ENCODE peak calls at places on chromosome 1, in five cellular contexts. P is GM10248; T is ascending aorta; B is endothelial cell; R is CD4-positive, alpha-beta T cell. J is an unnamed sample.

GRCh38 chr1:209607102-209607794 is 23.7 kb downstream of the CAMK1G start:
- DNase-seq in T (no peak), P (peak; percentile 74), R (no peak), B (no peak), J (no peak)

GRCh38 chr1:218898921-218899320 is 274.8 kb upstream of the LYPLAL1 start:
- DNase-seq in T (no peak), P (no peak), B (no peak), R (no peak), J (no peak)

GRCh38 chr1:154190550-154190949 is 1.4 kb downstream of the TPM3 start:
- DNase-seq in P (no peak), B (no peak), R (no peak), T (no peak), J (no peak)

GRCh38 chr1:101238681-101239094 is 1.9 kb downstream of the S1PR1 start:
- DNase-seq in B (peak; percentile 89), T (peak; percentile 95), P (peak; percentile 75), R (peak; percentile 86), J (peak; percentile 91)

GRCh38 chr1:10196991-10197390 is 13.4 kb upstream of the KIF1B start:
- DNase-seq in R (no peak), T (no peak), B (no peak), P (no peak), J (no peak)

GRCh38 chr1:17027900-17028299 is 16.2 kb upstream of the ATP13A2 start:
- DNase-seq in T (no peak), P (no peak), R (no peak), B (no peak), J (no peak)

GRCh38 chr1:218665216-218665615 is 320.1 kb downstream of the TGFB2 start:
- DNase-seq in R (no peak), T (peak; percentile 83), B (no peak), P (no peak), J (no peak)

GRCh38 chr1:218785928-218786327 is 387.8 kb upstream of the LYPLAL1 start:
- DNase-seq in T (peak; percentile 67), R (no peak), P (no peak), B (no peak), J (no peak)

GRCh38 chr1:185318431-185319151 is 1.5 kb upstream of the IVNS1ABP start:
- DNase-seq in R (no peak), B (no peak), T (no peak), P (no peak), J (no peak)

GRCh38 chr1:68384872-68385390 is 64.8 kb downstream of the RPE65 start:
- DNase-seq in B (no peak), T (no peak), R (no peak), P (no peak), J (no peak)
- TF ChIP-seq CTCF in B (no peak), T (no peak), R (no peak), P (no peak), J (no peak)

GRCh38 chr1:94045465-94046056 is 75.4 kb downstream of the ABCA4 start:
- DNase-seq in P (peak; percentile 53), B (peak; percentile 74), R (peak; percentile 5), T (peak; percentile 94), J (peak; percentile 48)
- TF ChIP-seq CTCF in P (peak; percentile 34), B (peak; percentile 67), R (peak; percentile 55), T (peak; percentile 75), J (peak; percentile 82)

GRCh38 chr1:97893844-97894243 is 27.0 kb downstream of the DPYD start:
- DNase-seq in P (no peak), R (no peak), T (no peak), B (no peak), J (no peak)
- TF ChIP-seq CTCF in P (no peak), R (no peak), T (no peak), B (no peak), J (no peak)

GRCh38 chr1:200895801-200896570 is 1.3 kb downstream of the INAVA start:
- DNase-seq in P (peak; percentile 73), T (no peak), R (no peak), B (no peak), J (no peak)

GRCh38 chr1:200895448-200895799 is 724 bp downstream of the INAVA start:
- DNase-seq in R (no peak), T (no peak), B (no peak), P (no peak), J (no peak)

GRCh38 chr1:200896571-200897187 is 2.0 kb downstream of the INAVA start:
- DNase-seq in P (no peak), B (no peak), R (no peak), T (no peak), J (no peak)

GRCh38 chr1:200893411-200893901 is 1.2 kb upstream of the INAVA start:
- DNase-seq in R (no peak), T (no peak), P (no peak), B (no peak), J (no peak)

DNA sequence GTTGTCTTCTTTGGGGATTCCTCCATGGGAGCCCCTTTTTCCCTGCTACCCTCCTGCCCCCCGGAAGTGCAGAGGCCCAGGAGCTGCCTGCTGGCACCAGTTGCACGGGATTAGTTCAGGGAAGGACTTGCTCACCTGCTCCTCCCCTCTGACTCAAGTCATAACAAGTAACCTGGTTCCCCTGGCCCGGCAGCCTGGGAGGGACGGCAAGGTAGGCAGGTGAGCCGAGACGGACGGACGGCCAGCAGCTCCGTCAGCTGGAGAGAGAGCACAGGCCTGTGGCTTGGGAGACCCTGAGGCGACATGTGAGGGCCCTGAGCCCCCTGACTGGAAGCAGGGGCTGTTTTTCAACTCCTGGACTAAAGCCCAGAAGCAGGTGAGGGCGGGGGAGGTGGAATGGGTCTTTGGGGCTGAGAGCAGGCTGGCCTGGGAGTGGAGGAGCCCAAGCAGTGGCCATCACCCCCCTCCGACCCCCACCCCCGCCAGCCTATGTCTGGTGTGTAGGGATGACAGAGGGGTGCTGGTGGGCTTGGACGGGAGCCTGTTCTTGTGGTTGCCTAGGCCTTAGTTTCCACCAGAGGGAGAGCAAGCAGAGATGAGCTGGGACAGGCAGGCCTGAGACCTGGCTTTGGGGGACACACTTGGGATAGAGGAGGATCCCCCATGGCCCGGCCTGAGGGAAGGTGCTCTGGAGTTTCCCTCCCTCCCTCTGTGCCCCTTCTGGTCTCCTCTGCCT is at the start of gene INAVA:
- DNase-seq in T (no peak), R (no peak), B (no peak), P (no peak), J (no peak)
- TF ChIP-seq CTCF in T (no peak), R (no peak), B (no peak), P (no peak), J (no peak)

DNA sequence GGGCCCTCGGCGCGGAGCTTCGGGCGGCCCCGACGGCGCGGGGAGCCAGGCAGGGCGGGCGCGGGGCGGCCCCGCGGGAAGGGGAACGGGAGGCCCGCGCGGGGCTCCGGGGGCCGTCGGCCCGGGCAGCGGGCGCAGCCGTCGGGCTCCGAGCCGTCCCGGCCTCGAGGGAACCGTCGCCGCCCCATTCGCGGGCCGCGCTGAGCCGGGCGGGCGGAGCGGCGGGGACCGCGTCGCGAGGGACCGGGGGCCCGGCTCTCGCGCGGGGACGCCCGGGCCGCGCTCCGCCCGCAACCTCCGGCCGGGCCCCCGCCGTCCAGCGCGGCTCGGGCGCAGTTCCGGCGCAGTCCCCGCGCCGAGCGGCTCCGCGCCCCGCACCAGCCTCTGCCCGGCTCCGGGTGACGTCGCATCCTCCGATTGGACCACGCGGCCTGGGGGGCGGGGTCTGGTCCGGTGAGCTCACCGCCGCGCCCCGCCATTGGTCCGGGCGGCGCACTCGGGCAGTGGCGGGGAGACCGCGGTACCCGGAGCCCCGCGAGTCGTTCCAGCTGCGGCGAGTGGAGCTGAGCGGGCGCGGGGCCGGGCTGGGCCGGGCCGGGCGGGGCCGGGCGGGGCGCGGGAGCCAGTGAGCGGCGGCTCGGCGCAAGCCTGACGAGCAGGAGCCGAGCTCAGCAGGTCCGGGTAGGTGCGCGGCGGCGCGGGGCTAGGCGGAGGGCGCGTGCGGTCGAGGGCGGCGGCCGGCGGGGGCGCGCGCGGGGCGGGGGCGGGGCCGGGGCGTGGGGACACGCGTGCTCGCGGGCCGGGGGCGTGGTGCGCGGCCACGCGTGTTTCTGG is 66.7 kb upstream of the VAMP3 start:
- DNase-seq in T (peak; percentile 96), R (peak; percentile 89), B (peak; percentile 97), P (peak; percentile 97), J (peak; percentile 95)
- TF ChIP-seq CTCF in T (no peak), R (no peak), B (no peak), P (no peak), J (no peak)

DNA sequence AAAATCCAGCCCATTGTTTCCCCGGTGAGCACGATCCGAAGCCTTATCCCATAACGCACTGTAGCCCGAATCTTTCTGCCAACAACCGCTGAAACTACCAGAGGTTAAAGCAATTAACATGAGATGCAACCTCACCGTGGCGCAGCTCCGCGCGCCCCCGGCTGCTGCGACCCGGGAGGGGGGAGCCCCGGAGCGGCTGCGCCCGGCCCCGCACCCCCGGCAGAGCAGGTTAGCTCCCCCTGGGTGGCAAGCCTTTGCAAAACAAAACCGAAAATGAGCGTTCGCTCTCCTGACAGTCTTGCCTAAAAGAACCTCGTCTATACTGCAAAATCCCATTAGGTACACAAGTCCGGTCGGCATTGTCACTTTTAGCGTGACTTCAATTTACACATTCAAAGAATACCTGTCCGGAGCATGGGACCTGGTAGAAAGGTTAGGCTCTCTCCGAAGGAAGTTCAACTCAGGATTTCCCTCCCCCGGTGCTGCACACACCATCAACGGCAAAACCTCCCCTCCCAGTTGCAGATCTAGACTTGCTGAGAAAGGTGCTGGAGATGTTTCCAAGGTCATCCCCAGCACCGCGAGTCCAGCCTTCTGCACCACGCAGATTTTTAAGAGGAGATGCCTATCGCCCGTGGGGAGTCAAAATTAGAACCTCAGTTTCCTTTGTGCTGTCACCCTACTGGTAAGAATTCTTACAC is 107.5 kb downstream of the ZNF281 start:
- DNase-seq in R (peak; percentile 60), P (peak; percentile 69), T (no peak), B (peak; percentile 30), J (no peak)
- TF ChIP-seq CTCF in R (no peak), P (peak; percentile 8), T (no peak), B (no peak), J (peak; percentile 10)

GRCh38 chr1:157136133-157136532 is 2.1 kb downstream of the ETV3 start:
- DNase-seq in P (no peak), B (no peak), R (no peak), T (no peak), J (no peak)
- TF ChIP-seq CTCF in P (no peak), B (no peak), R (no peak), T (no peak), J (no peak)

DNA sequence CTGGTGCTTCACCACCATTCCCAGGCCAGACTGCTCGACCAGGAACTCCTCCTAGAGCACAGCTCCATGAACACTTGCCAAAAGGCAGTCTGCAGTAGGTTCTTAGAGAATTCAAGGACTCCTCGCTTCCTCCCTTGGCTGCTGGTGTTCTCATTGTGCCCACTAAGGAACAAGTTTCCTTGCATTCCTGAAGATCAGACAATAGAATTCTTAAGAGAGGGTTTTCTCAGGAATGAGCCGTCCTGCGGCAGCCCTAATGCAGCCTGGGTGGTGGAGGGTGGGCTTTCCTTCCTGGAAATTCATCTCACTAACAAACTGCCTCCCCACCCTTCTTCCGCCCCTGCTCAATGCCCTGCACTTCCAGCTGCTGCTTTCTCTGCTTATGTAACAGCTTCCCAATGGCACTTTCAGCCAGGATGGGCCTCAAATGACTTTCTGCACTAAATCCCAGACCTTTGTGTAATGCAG is 288.0 kb downstream of the PLPP3 start:
- DNase-seq in B (peak; percentile 22), R (no peak), T (no peak), P (no peak), J (no peak)
- TF ChIP-seq CTCF in B (no peak), R (no peak), T (no peak), P (no peak), J (no peak)